ENCODE peak calls at places on chromosomes 3 and 15, in seven cellular contexts. L, Y, W, F, I, S and C are unnamed samples.

GRCh38 chr15:69757186-69757585 is 304.6 kb downstream of the RPLP1 start:
- DNase-seq in I (peak), Y (no peak), S (peak), F (no peak), L (peak), W (no peak), C (no peak)

GRCh38 chr15:47616876-47617275 is 100.4 kb upstream of the SEMA6D start:
- DNase-seq in I (no peak), S (no peak), L (no peak), Y (no peak), W (no peak), F (no peak), C (no peak)

GRCh38 chr3:128784228-128784627 is 58.2 kb downstream of the RAB7A start:
- DNase-seq in S (peak), F (peak), W (peak), I (peak), L (no peak), Y (no peak), C (peak)

GRCh38 chr15:74869726-74870407 is 3.3 kb downstream of the SCAMP2 start:
- DNase-seq in S (peak), W (peak), Y (no peak), F (peak), L (peak), I (no peak), C (peak)

GRCh38 chr3:193016437-193016887 is 98.8 kb upstream of the MB21D2 start:
- DNase-seq in Y (no peak), S (no peak), F (no peak), W (peak), L (no peak), I (no peak), C (no peak)

GRCh38 chr3:119652306-119653033 is 7.9 kb downstream of the POPDC2 start:
- DNase-seq in S (no peak), L (no peak), W (peak), F (no peak), I (no peak), Y (no peak), C (no peak)

GRCh38 chr3:141876891-141877561 is 583 bp downstream of the ATP1B3 start:
- DNase-seq in S (peak), F (peak), W (no peak), L (no peak), Y (peak), I (peak), C (peak)

GRCh38 chr3:60935709-60936108 is 315.5 kb downstream of the FHIT start:
- DNase-seq in F (no peak), W (no peak), L (no peak), S (no peak), I (no peak), Y (no peak), C (no peak)

GRCh38 chr3:184361932-184362667 is 590 bp downstream of the POLR2H start:
- DNase-seq in S (peak), W (peak), L (peak), Y (no peak), I (peak), F (peak), C (peak)

GRCh38 chr15:99424978-99425665 is 140.7 kb upstream of the MEF2A start:
- DNase-seq in W (peak), Y (peak), L (no peak), F (peak), S (peak), I (peak), C (peak)

GRCh38 chr15:75750261-75751050 is 37.8 kb upstream of the CSPG4 start:
- DNase-seq in W (no peak), F (no peak), L (no peak), I (no peak), S (no peak), Y (peak), C (no peak)

GRCh38 chr3:4856986-4857385 is 122.3 kb upstream of the BHLHE40 start:
- DNase-seq in F (no peak), I (no peak), Y (no peak), L (no peak), S (no peak), W (no peak), C (no peak)

GRCh38 chr15:76678766-76679165 is 226.4 kb downstream of the SCAPER start:
- DNase-seq in W (no peak), F (no peak), I (no peak), S (no peak), Y (no peak), L (no peak), C (no peak)

GRCh38 chr3:62607287-62608029 is 234.1 kb upstream of the FEZF2 start:
- DNase-seq in W (no peak), I (no peak), F (no peak), S (no peak), L (no peak), Y (no peak), C (no peak)

GRCh38 chr3:38016410-38016809 is 13.0 kb downstream of the PLCD1 start:
- DNase-seq in I (no peak), F (no peak), W (no peak), Y (no peak), L (no peak), S (no peak), C (no peak)

GRCh38 chr15:75227663-75228280 is 26.1 kb downstream of the C15orf39 start:
- DNase-seq in W (no peak), F (no peak), S (no peak), L (no peak), Y (no peak), I (no peak), C (no peak)

GRCh38 chr3:44584646-44585501 is at the start of gene ZNF660:
- DNase-seq in Y (peak), F (peak), S (peak), I (no peak), W (peak), L (peak), C (peak)

GRCh38 chr3:60737633-60738399 is 513.4 kb downstream of the FHIT start:
- DNase-seq in L (peak), S (no peak), Y (no peak), F (no peak), I (no peak), W (no peak), C (no peak)

GRCh38 chr15:87135109-87135508 is 1055.4 kb downstream of the AGBL1 start:
- DNase-seq in S (no peak), F (no peak), Y (no peak), I (no peak), L (no peak), W (no peak), C (no peak)

GRCh38 chr15:68183886-68184285 is 21.2 kb downstream of the CALML4 start:
- DNase-seq in L (no peak), I (no peak), Y (no peak), W (no peak), F (no peak), S (no peak), C (no peak)

GRCh38 chr15:76155742-76156141 is 96.0 kb downstream of the TMEM266 start:
- DNase-seq in S (peak), I (no peak), L (no peak), F (no peak), W (no peak), Y (no peak), C (no peak)

GRCh38 chr3:29644956-29645661 is 364.2 kb downstream of the RBMS3 start:
- DNase-seq in F (no peak), Y (no peak), I (no peak), L (no peak), S (no peak), W (no peak), C (no peak)

GRCh38 chr3:151766454-151766853 is 32.7 kb downstream of the AADACL2 start:
- DNase-seq in L (no peak), I (no peak), W (no peak), S (no peak), F (no peak), Y (no peak), C (no peak)

GRCh38 chr15:58457466-58457965 is 25.7 kb downstream of the LIPC start:
- DNase-seq in W (peak), L (no peak), F (no peak), I (no peak), S (peak), Y (no peak), C (no peak)

GRCh38 chr3:12115846-12116245 is 42.9 kb downstream of the TIMP4 start:
- DNase-seq in S (no peak), Y (no peak), I (no peak), L (no peak), W (no peak), F (no peak), C (no peak)

GRCh38 chr3:36707623-36708409 is 56.5 kb downstream of the DCLK3 start:
- DNase-seq in S (no peak), F (no peak), Y (no peak), W (peak), I (no peak), L (no peak), C (no peak)

GRCh38 chr3:120608506-120608905 is 12.4 kb downstream of the NDUFB4 start:
- DNase-seq in Y (no peak), S (no peak), L (no peak), F (no peak), I (no peak), W (no peak), C (no peak)

GRCh38 chr15:43286074-43286473 is 19.3 kb upstream of the TGM5 start:
- DNase-seq in L (no peak), I (no peak), F (no peak), S (no peak), W (no peak), Y (no peak), C (no peak)

GRCh38 chr15:41417418-41417811 is 520 bp downstream of the RTF1 start:
- DNase-seq in L (no peak), W (no peak), I (no peak), S (peak), F (no peak), Y (no peak), C (no peak)